ENCODE peak calls at places on chromosome 13, in five cellular contexts. One of them, this sample, is unnamed.

GRCh38 chr13:91142572-91142971 is 204.9 kb upstream of the MIR17HG start:
- DNase-seq in BJ: peak; percentile 44
- DNase-seq in neuronal stem cell: no peak
- DNase-seq in GOT3: no peak
- DNase-seq in cardiac fibroblast: peak; percentile 25
- DNase-seq in this sample: no peak

GRCh38 chr13:98478134-98479129 is 98.5 kb downstream of the STK24 start:
- DNase-seq in neuronal stem cell: peak; percentile 57
- DNase-seq in GOT3: no peak
- DNase-seq in BJ: no peak
- DNase-seq in cardiac fibroblast: peak; percentile 52
- DNase-seq in this sample: no peak

GRCh38 chr13:89936256-89936655 is 1411.2 kb upstream of the MIR17HG start:
- DNase-seq in GOT3: no peak
- DNase-seq in BJ: no peak
- DNase-seq in neuronal stem cell: no peak
- DNase-seq in cardiac fibroblast: no peak
- DNase-seq in this sample: no peak

GRCh38 chr13:41917641-41918040 is 43.3 kb downstream of the VWA8 start:
- DNase-seq in GOT3: no peak
- DNase-seq in cardiac fibroblast: peak; percentile 74
- DNase-seq in BJ: peak; percentile 18
- DNase-seq in neuronal stem cell: no peak
- DNase-seq in this sample: no peak

GRCh38 chr13:105598551-105598950 is 936.9 kb downstream of the EFNB2 start:
- DNase-seq in BJ: no peak
- DNase-seq in GOT3: no peak
- DNase-seq in neuronal stem cell: no peak
- DNase-seq in cardiac fibroblast: peak; percentile 29
- DNase-seq in this sample: no peak

GRCh38 chr13:41122838-41123237 is 9.8 kb downstream of the KBTBD6 start:
- DNase-seq in BJ: no peak
- DNase-seq in cardiac fibroblast: no peak
- DNase-seq in GOT3: no peak
- DNase-seq in neuronal stem cell: no peak
- DNase-seq in this sample: no peak

GRCh38 chr13:98842858-98843481 is 90.5 kb upstream of the SLC15A1 start:
- DNase-seq in BJ: peak; percentile 19
- DNase-seq in GOT3: no peak
- DNase-seq in cardiac fibroblast: peak; percentile 86
- DNase-seq in neuronal stem cell: peak; percentile 68
- DNase-seq in this sample: peak; percentile 61

GRCh38 chr13:20512042-20512683 is 13.5 kb downstream of the CRYL1 start:
- DNase-seq in neuronal stem cell: no peak
- DNase-seq in cardiac fibroblast: no peak
- DNase-seq in BJ: no peak
- DNase-seq in GOT3: no peak
- DNase-seq in this sample: no peak

GRCh38 chr13:30715357-30715756 is 20.0 kb upstream of the ALOX5AP start:
- DNase-seq in GOT3: no peak
- DNase-seq in BJ: no peak
- DNase-seq in neuronal stem cell: no peak
- DNase-seq in cardiac fibroblast: no peak
- DNase-seq in this sample: no peak

GRCh38 chr13:71643466-71643865 is 223.5 kb downstream of the DACH1 start:
- DNase-seq in GOT3: no peak
- DNase-seq in neuronal stem cell: no peak
- DNase-seq in cardiac fibroblast: no peak
- DNase-seq in BJ: no peak
- DNase-seq in this sample: no peak

GRCh38 chr13:89899302-89900103 is 1448.0 kb upstream of the MIR17HG start:
- DNase-seq in cardiac fibroblast: no peak
- DNase-seq in GOT3: no peak
- DNase-seq in BJ: no peak
- DNase-seq in neuronal stem cell: no peak
- DNase-seq in this sample: no peak

GRCh38 chr13:73913043-73913740 is 221.0 kb downstream of the KLF12 start:
- DNase-seq in BJ: no peak
- DNase-seq in cardiac fibroblast: peak; percentile 77
- DNase-seq in GOT3: no peak
- DNase-seq in neuronal stem cell: no peak
- DNase-seq in this sample: no peak

GRCh38 chr13:95185851-95186250 is 115.4 kb downstream of the ABCC4 start:
- DNase-seq in BJ: no peak
- DNase-seq in neuronal stem cell: no peak
- DNase-seq in GOT3: no peak
- DNase-seq in cardiac fibroblast: no peak
- DNase-seq in this sample: no peak

GRCh38 chr13:110106726-110107125 is 200.2 kb downstream of the COL4A1 start:
- DNase-seq in GOT3: no peak
- DNase-seq in cardiac fibroblast: no peak
- DNase-seq in neuronal stem cell: no peak
- DNase-seq in BJ: no peak
- DNase-seq in this sample: no peak

GRCh38 chr13:75881109-75881775 is 245.1 kb downstream of the LMO7 start:
- DNase-seq in GOT3: no peak
- DNase-seq in neuronal stem cell: no peak
- DNase-seq in BJ: no peak
- DNase-seq in cardiac fibroblast: no peak
- DNase-seq in this sample: no peak

GRCh38 chr13:72782717-72783116 is 784 bp downstream of the PIBF1 start:
- DNase-seq in GOT3: no peak
- DNase-seq in neuronal stem cell: no peak
- DNase-seq in cardiac fibroblast: peak; percentile 49
- DNase-seq in BJ: no peak
- DNase-seq in this sample: no peak

GRCh38 chr13:76378767-76379166 is 507.4 kb downstream of the KCTD12 start:
- DNase-seq in BJ: no peak
- DNase-seq in GOT3: no peak
- DNase-seq in neuronal stem cell: no peak
- DNase-seq in cardiac fibroblast: no peak
- DNase-seq in this sample: no peak

GRCh38 chr13:96431044-96431581 is 341.2 kb downstream of the HS6ST3 start:
- DNase-seq in cardiac fibroblast: peak; percentile 2
- DNase-seq in neuronal stem cell: no peak
- DNase-seq in BJ: no peak
- DNase-seq in GOT3: no peak
- DNase-seq in this sample: no peak

GRCh38 chr13:109426690-109426990 is 359.7 kb downstream of the IRS2 start:
- DNase-seq in BJ: no peak
- DNase-seq in cardiac fibroblast: no peak
- DNase-seq in neuronal stem cell: no peak
- DNase-seq in GOT3: no peak
- DNase-seq in this sample: no peak

GRCh38 chr13:33032037-33032625 is 15.9 kb downstream of the KL start:
- DNase-seq in GOT3: no peak
- DNase-seq in neuronal stem cell: no peak
- DNase-seq in BJ: peak; percentile 46
- DNase-seq in cardiac fibroblast: peak; percentile 37
- DNase-seq in this sample: peak; percentile 25

GRCh38 chr13:33307820-33308219 is 22.3 kb upstream of the STARD13 start:
- DNase-seq in GOT3: no peak
- DNase-seq in neuronal stem cell: no peak
- DNase-seq in cardiac fibroblast: no peak
- DNase-seq in BJ: no peak
- DNase-seq in this sample: no peak

GRCh38 chr13:60397693-60398437 is 845 bp downstream of the TDRD3 start:
- DNase-seq in neuronal stem cell: peak; percentile 26
- DNase-seq in BJ: peak; percentile 5
- DNase-seq in cardiac fibroblast: peak; percentile 75
- DNase-seq in GOT3: no peak
- DNase-seq in this sample: no peak

GRCh38 chr13:114015111-114015551 is 41.3 kb upstream of the C13orf46 start:
- DNase-seq in neuronal stem cell: no peak
- DNase-seq in BJ: no peak
- DNase-seq in GOT3: no peak
- DNase-seq in cardiac fibroblast: no peak
- DNase-seq in this sample: no peak

GRCh38 chr13:77310161-77310560 is 16.7 kb downstream of the MYCBP2 start:
- DNase-seq in neuronal stem cell: no peak
- DNase-seq in BJ: no peak
- DNase-seq in cardiac fibroblast: no peak
- DNase-seq in GOT3: no peak
- DNase-seq in this sample: no peak

GRCh38 chr13:99218969-99219368 is 18.3 kb downstream of the UBAC2 start:
- DNase-seq in neuronal stem cell: no peak
- DNase-seq in cardiac fibroblast: no peak
- DNase-seq in GOT3: no peak
- DNase-seq in BJ: no peak
- DNase-seq in this sample: no peak

GRCh38 chr13:113146750-113147149 is 11.7 kb upstream of the PROZ start:
- DNase-seq in GOT3: no peak
- DNase-seq in cardiac fibroblast: no peak
- DNase-seq in neuronal stem cell: no peak
- DNase-seq in BJ: no peak
- DNase-seq in this sample: no peak

GRCh38 chr13:23903906-23904280 is 6.6 kb upstream of the C1QTNF9B start:
- DNase-seq in GOT3: no peak
- DNase-seq in neuronal stem cell: no peak
- DNase-seq in cardiac fibroblast: no peak
- DNase-seq in BJ: no peak
- DNase-seq in this sample: no peak

GRCh38 chr13:73129023-73129422 is 70.2 kb downstream of the KLF5 start:
- DNase-seq in cardiac fibroblast: no peak
- DNase-seq in BJ: no peak
- DNase-seq in GOT3: no peak
- DNase-seq in neuronal stem cell: no peak
- DNase-seq in this sample: no peak

GRCh38 chr13:53131361-53131760 is 102.7 kb downstream of the OLFM4 start:
- DNase-seq in neuronal stem cell: no peak
- DNase-seq in BJ: no peak
- DNase-seq in cardiac fibroblast: no peak
- DNase-seq in GOT3: no peak
- DNase-seq in this sample: no peak

GRCh38 chr13:68850160-68850559 is 1257.5 kb upstream of the ATXN8OS start:
- DNase-seq in BJ: no peak
- DNase-seq in cardiac fibroblast: no peak
- DNase-seq in GOT3: no peak
- DNase-seq in neuronal stem cell: no peak
- DNase-seq in this sample: no peak

GRCh38 chr13:85278851-85279250 is 520.4 kb downstream of the SLITRK6 start:
- DNase-seq in cardiac fibroblast: no peak
- DNase-seq in neuronal stem cell: no peak
- DNase-seq in BJ: no peak
- DNase-seq in GOT3: no peak
- DNase-seq in this sample: no peak

GRCh38 chr13:112027250-112027649 is 39.7 kb upstream of the SOX1 start:
- DNase-seq in GOT3: no peak
- DNase-seq in BJ: no peak
- DNase-seq in neuronal stem cell: no peak
- DNase-seq in cardiac fibroblast: no peak
- DNase-seq in this sample: no peak

GRCh38 chr13:113064534-113065405 is 40.8 kb upstream of the F7 start:
- DNase-seq in cardiac fibroblast: peak; percentile 95
- DNase-seq in BJ: no peak
- DNase-seq in neuronal stem cell: no peak
- DNase-seq in GOT3: no peak
- DNase-seq in this sample: no peak

GRCh38 chr13:50198508-50198907 is 183.3 kb downstream of the KCNRG start:
- DNase-seq in GOT3: no peak
- DNase-seq in cardiac fibroblast: peak; percentile 95
- DNase-seq in BJ: no peak
- DNase-seq in neuronal stem cell: no peak
- DNase-seq in this sample: no peak

GRCh38 chr13:114222461-114222968 is 12.2 kb upstream of the CDC16 start:
- DNase-seq in GOT3: no peak
- DNase-seq in BJ: no peak
- DNase-seq in cardiac fibroblast: peak; percentile 56
- DNase-seq in neuronal stem cell: no peak
- DNase-seq in this sample: no peak

GRCh38 chr13:23921451-23921888 is 24.2 kb upstream of the C1QTNF9B start:
- DNase-seq in cardiac fibroblast: peak; percentile 78
- DNase-seq in BJ: no peak
- DNase-seq in GOT3: no peak
- DNase-seq in neuronal stem cell: peak; percentile 39
- DNase-seq in this sample: no peak

This sample was measured in HFF-Myc.